ENCODE peak calls at places on chromosomes 4 and X, in nine cellular contexts. One of them, this sample, is unnamed.

GRCh38 chr4:67052981-67053380 is 492.3 kb downstream of the CENPC start:
- DNase-seq in activated CD4-positive, alpha-beta T cell treated with anti-CD3 and anti-CD28 coated beads, Interleukin-2, amount 10 ng/mL, durations not matched to agents 7 days and 5 days: no peak
- DNase-seq in pancreas: no peak
- DNase-seq in nephron progenitor cell: no peak
- DNase-seq in choroid plexus epithelial cell: no peak
- DNase-seq in aorta: no peak
- DNase-seq in NCI-H524 treated with DMSO at 0.1 percent for 48 hours: peak; percentile 46
- DNase-seq in left colon: no peak
- DNase-seq in ecto neural progenitor cell: no peak
- DNase-seq in this sample: no peak

GRCh38 chr4:52910115-52910514 is 48.0 kb downstream of the RASL11B start:
- DNase-seq in NCI-H524 treated with DMSO at 0.1 percent for 48 hours: no peak
- DNase-seq in nephron progenitor cell: no peak
- DNase-seq in left colon: no peak
- DNase-seq in activated CD4-positive, alpha-beta T cell treated with anti-CD3 and anti-CD28 coated beads, Interleukin-2, amount 10 ng/mL, durations not matched to agents 7 days and 5 days: no peak
- DNase-seq in choroid plexus epithelial cell: no peak
- DNase-seq in pancreas: no peak
- DNase-seq in aorta: no peak
- DNase-seq in ecto neural progenitor cell: no peak
- DNase-seq in this sample: no peak

GRCh38 chrX:372856-373640 is 13.7 kb downstream of the PPP2R3B start:
- DNase-seq in choroid plexus epithelial cell: peak; percentile 48
- DNase-seq in activated CD4-positive, alpha-beta T cell treated with anti-CD3 and anti-CD28 coated beads, Interleukin-2, amount 10 ng/mL, durations not matched to agents 7 days and 5 days: no peak
- DNase-seq in aorta: no peak
- DNase-seq in pancreas: no peak
- DNase-seq in NCI-H524 treated with DMSO at 0.1 percent for 48 hours: no peak
- DNase-seq in ecto neural progenitor cell: peak; percentile 64
- DNase-seq in left colon: no peak
- DNase-seq in nephron progenitor cell: no peak
- DNase-seq in this sample: no peak

GRCh38 chr4:78254893-78255292 is 197.8 kb downstream of the FRAS1 start:
- DNase-seq in ecto neural progenitor cell: no peak
- DNase-seq in left colon: no peak
- DNase-seq in pancreas: no peak
- DNase-seq in NCI-H524 treated with DMSO at 0.1 percent for 48 hours: no peak
- DNase-seq in activated CD4-positive, alpha-beta T cell treated with anti-CD3 and anti-CD28 coated beads, Interleukin-2, amount 10 ng/mL, durations not matched to agents 7 days and 5 days: no peak
- DNase-seq in aorta: no peak
- DNase-seq in choroid plexus epithelial cell: no peak
- DNase-seq in nephron progenitor cell: no peak
- DNase-seq in this sample: no peak

GRCh38 chr4:9894604-9895361 is 113.3 kb downstream of the DRD5 start:
- DNase-seq in nephron progenitor cell: no peak
- DNase-seq in pancreas: no peak
- DNase-seq in NCI-H524 treated with DMSO at 0.1 percent for 48 hours: peak; percentile 43
- DNase-seq in choroid plexus epithelial cell: no peak
- DNase-seq in aorta: no peak
- DNase-seq in left colon: no peak
- DNase-seq in activated CD4-positive, alpha-beta T cell treated with anti-CD3 and anti-CD28 coated beads, Interleukin-2, amount 10 ng/mL, durations not matched to agents 7 days and 5 days: no peak
- DNase-seq in ecto neural progenitor cell: no peak
- DNase-seq in this sample: no peak

GRCh38 chr4:182628000-182628399 is 289.2 kb downstream of the DCTD start:
- DNase-seq in left colon: no peak
- DNase-seq in pancreas: no peak
- DNase-seq in nephron progenitor cell: no peak
- DNase-seq in aorta: no peak
- DNase-seq in choroid plexus epithelial cell: no peak
- DNase-seq in NCI-H524 treated with DMSO at 0.1 percent for 48 hours: no peak
- DNase-seq in activated CD4-positive, alpha-beta T cell treated with anti-CD3 and anti-CD28 coated beads, Interleukin-2, amount 10 ng/mL, durations not matched to agents 7 days and 5 days: no peak
- DNase-seq in ecto neural progenitor cell: no peak
- DNase-seq in this sample: no peak

GRCh38 chr4:83910693-83911092 is 374.8 kb downstream of the GPAT3 start:
- DNase-seq in aorta: no peak
- DNase-seq in ecto neural progenitor cell: no peak
- DNase-seq in left colon: no peak
- DNase-seq in NCI-H524 treated with DMSO at 0.1 percent for 48 hours: no peak
- DNase-seq in nephron progenitor cell: no peak
- DNase-seq in pancreas: no peak
- DNase-seq in choroid plexus epithelial cell: no peak
- DNase-seq in activated CD4-positive, alpha-beta T cell treated with anti-CD3 and anti-CD28 coated beads, Interleukin-2, amount 10 ng/mL, durations not matched to agents 7 days and 5 days: no peak
- DNase-seq in this sample: no peak

GRCh38 chr4:185541251-185541671 is 6.0 kb upstream of the PDLIM3 start:
- DNase-seq in activated CD4-positive, alpha-beta T cell treated with anti-CD3 and anti-CD28 coated beads, Interleukin-2, amount 10 ng/mL, durations not matched to agents 7 days and 5 days: no peak
- DNase-seq in ecto neural progenitor cell: no peak
- DNase-seq in nephron progenitor cell: no peak
- DNase-seq in NCI-H524 treated with DMSO at 0.1 percent for 48 hours: no peak
- DNase-seq in pancreas: no peak
- DNase-seq in aorta: peak; percentile 88
- DNase-seq in left colon: peak; percentile 42
- DNase-seq in choroid plexus epithelial cell: no peak
- DNase-seq in this sample: no peak

GRCh38 chrX:10617964-10618342 is 2.4 kb downstream of the MID1 start:
- DNase-seq in pancreas: no peak
- DNase-seq in ecto neural progenitor cell: no peak
- DNase-seq in left colon: no peak
- DNase-seq in choroid plexus epithelial cell: no peak
- DNase-seq in aorta: no peak
- DNase-seq in NCI-H524 treated with DMSO at 0.1 percent for 48 hours: no peak
- DNase-seq in nephron progenitor cell: peak; percentile 18
- DNase-seq in activated CD4-positive, alpha-beta T cell treated with anti-CD3 and anti-CD28 coated beads, Interleukin-2, amount 10 ng/mL, durations not matched to agents 7 days and 5 days: no peak
- DNase-seq in this sample: peak; percentile 56

GRCh38 chrX:152861116-152861515 is 30.3 kb downstream of the NSDHL start:
- DNase-seq in pancreas: no peak
- DNase-seq in activated CD4-positive, alpha-beta T cell treated with anti-CD3 and anti-CD28 coated beads, Interleukin-2, amount 10 ng/mL, durations not matched to agents 7 days and 5 days: no peak
- DNase-seq in ecto neural progenitor cell: no peak
- DNase-seq in aorta: no peak
- DNase-seq in choroid plexus epithelial cell: peak; percentile 18
- DNase-seq in NCI-H524 treated with DMSO at 0.1 percent for 48 hours: peak; percentile 34
- DNase-seq in nephron progenitor cell: peak; percentile 52
- DNase-seq in left colon: no peak
- DNase-seq in this sample: no peak

GRCh38 chrX:45295587-45295986 is 94.9 kb upstream of the DIPK2B start:
- DNase-seq in activated CD4-positive, alpha-beta T cell treated with anti-CD3 and anti-CD28 coated beads, Interleukin-2, amount 10 ng/mL, durations not matched to agents 7 days and 5 days: no peak
- DNase-seq in nephron progenitor cell: peak; percentile 54
- DNase-seq in pancreas: no peak
- DNase-seq in ecto neural progenitor cell: no peak
- DNase-seq in choroid plexus epithelial cell: peak; percentile 75
- DNase-seq in NCI-H524 treated with DMSO at 0.1 percent for 48 hours: no peak
- DNase-seq in aorta: no peak
- DNase-seq in left colon: peak; percentile 34
- DNase-seq in this sample: peak; percentile 36

GRCh38 chr4:165537028-165537648 is 158.3 kb downstream of the CPE start:
- DNase-seq in ecto neural progenitor cell: no peak
- DNase-seq in pancreas: no peak
- DNase-seq in NCI-H524 treated with DMSO at 0.1 percent for 48 hours: no peak
- DNase-seq in nephron progenitor cell: peak; percentile 17
- DNase-seq in aorta: no peak
- DNase-seq in left colon: no peak
- DNase-seq in choroid plexus epithelial cell: peak; percentile 75
- DNase-seq in activated CD4-positive, alpha-beta T cell treated with anti-CD3 and anti-CD28 coated beads, Interleukin-2, amount 10 ng/mL, durations not matched to agents 7 days and 5 days: no peak
- DNase-seq in this sample: peak; percentile 26

GRCh38 chr4:10734697-10735096 is 50.1 kb upstream of the CLNK start:
- DNase-seq in nephron progenitor cell: no peak
- DNase-seq in pancreas: no peak
- DNase-seq in ecto neural progenitor cell: no peak
- DNase-seq in left colon: no peak
- DNase-seq in choroid plexus epithelial cell: no peak
- DNase-seq in NCI-H524 treated with DMSO at 0.1 percent for 48 hours: no peak
- DNase-seq in activated CD4-positive, alpha-beta T cell treated with anti-CD3 and anti-CD28 coated beads, Interleukin-2, amount 10 ng/mL, durations not matched to agents 7 days and 5 days: no peak
- DNase-seq in aorta: no peak
- DNase-seq in this sample: no peak

GRCh38 chr4:40572692-40573287 is 56.9 kb downstream of the RBM47 start:
- DNase-seq in aorta: no peak
- DNase-seq in left colon: no peak
- DNase-seq in ecto neural progenitor cell: no peak
- DNase-seq in choroid plexus epithelial cell: no peak
- DNase-seq in activated CD4-positive, alpha-beta T cell treated with anti-CD3 and anti-CD28 coated beads, Interleukin-2, amount 10 ng/mL, durations not matched to agents 7 days and 5 days: no peak
- DNase-seq in nephron progenitor cell: no peak
- DNase-seq in NCI-H524 treated with DMSO at 0.1 percent for 48 hours: no peak
- DNase-seq in pancreas: no peak
- DNase-seq in this sample: no peak

GRCh38 chrX:8632949-8633348 is 99.0 kb downstream of the ANOS1 start:
- DNase-seq in NCI-H524 treated with DMSO at 0.1 percent for 48 hours: no peak
- DNase-seq in pancreas: no peak
- DNase-seq in nephron progenitor cell: no peak
- DNase-seq in ecto neural progenitor cell: no peak
- DNase-seq in choroid plexus epithelial cell: no peak
- DNase-seq in left colon: no peak
- DNase-seq in activated CD4-positive, alpha-beta T cell treated with anti-CD3 and anti-CD28 coated beads, Interleukin-2, amount 10 ng/mL, durations not matched to agents 7 days and 5 days: no peak
- DNase-seq in aorta: no peak
- DNase-seq in this sample: no peak

GRCh38 chr4:140995058-140995457 is 138.2 kb downstream of the RNF150 start:
- DNase-seq in choroid plexus epithelial cell: peak; percentile 50
- DNase-seq in pancreas: peak; percentile 17
- DNase-seq in ecto neural progenitor cell: no peak
- DNase-seq in activated CD4-positive, alpha-beta T cell treated with anti-CD3 and anti-CD28 coated beads, Interleukin-2, amount 10 ng/mL, durations not matched to agents 7 days and 5 days: no peak
- DNase-seq in NCI-H524 treated with DMSO at 0.1 percent for 48 hours: no peak
- DNase-seq in nephron progenitor cell: no peak
- DNase-seq in aorta: no peak
- DNase-seq in left colon: no peak
- DNase-seq in this sample: no peak

This sample was measured in brain microvascular endothelial cell.